ENCODE peak calls at places on chromosomes 4 and X, in seven cellular contexts. One of them, this sample, is unnamed.

GRCh38 chr4:184396001-184396400 is 78.3 kb downstream of the IRF2 start:
- DNase-seq in skeletal muscle cell: no peak
- DNase-seq in ovary: no peak
- DNase-seq in effector memory CD4-positive, alpha-beta T cell: no peak
- DNase-seq in iris pigment epithelial cell: no peak
- DNase-seq in activated T-cell treated with anti-CD3 and anti-CD28 coated beads for 1 hour: no peak
- DNase-seq in EH: no peak
- DNase-seq in this sample: no peak

GRCh38 chrX:15146515-15146914 is 123.4 kb downstream of the ASB9 start:
- DNase-seq in EH: peak
- DNase-seq in activated T-cell treated with anti-CD3 and anti-CD28 coated beads for 1 hour: no peak
- DNase-seq in effector memory CD4-positive, alpha-beta T cell: no peak
- DNase-seq in skeletal muscle cell: no peak
- DNase-seq in iris pigment epithelial cell: peak
- DNase-seq in ovary: no peak
- DNase-seq in this sample: peak

GRCh38 chrX:18649498-18649951 is 22.4 kb downstream of the RS1 start:
- DNase-seq in EH: no peak
- DNase-seq in activated T-cell treated with anti-CD3 and anti-CD28 coated beads for 1 hour: no peak
- DNase-seq in effector memory CD4-positive, alpha-beta T cell: no peak
- DNase-seq in skeletal muscle cell: no peak
- DNase-seq in iris pigment epithelial cell: no peak
- DNase-seq in ovary: no peak
- DNase-seq in this sample: no peak

GRCh38 chr4:118014831-118015230 is 19.5 kb upstream of the NDST3 start:
- DNase-seq in skeletal muscle cell: no peak
- DNase-seq in ovary: no peak
- DNase-seq in effector memory CD4-positive, alpha-beta T cell: no peak
- DNase-seq in EH: no peak
- DNase-seq in activated T-cell treated with anti-CD3 and anti-CD28 coated beads for 1 hour: no peak
- DNase-seq in iris pigment epithelial cell: no peak
- DNase-seq in this sample: no peak

GRCh38 chr4:148643851-148644250 is 201.6 kb upstream of the NR3C2 start:
- DNase-seq in effector memory CD4-positive, alpha-beta T cell: no peak
- DNase-seq in activated T-cell treated with anti-CD3 and anti-CD28 coated beads for 1 hour: no peak
- DNase-seq in iris pigment epithelial cell: no peak
- DNase-seq in EH: no peak
- DNase-seq in skeletal muscle cell: no peak
- DNase-seq in ovary: no peak
- DNase-seq in this sample: no peak

GRCh38 chr4:1794809-1795303 is 1.8 kb downstream of the FGFR3 start:
- DNase-seq in ovary: no peak
- DNase-seq in iris pigment epithelial cell: no peak
- DNase-seq in activated T-cell treated with anti-CD3 and anti-CD28 coated beads for 1 hour: no peak
- DNase-seq in EH: no peak
- DNase-seq in effector memory CD4-positive, alpha-beta T cell: no peak
- DNase-seq in skeletal muscle cell: no peak
- DNase-seq in this sample: no peak

GRCh38 chr4:20305976-20306375 is 54.3 kb downstream of the SLIT2 start:
- DNase-seq in iris pigment epithelial cell: peak
- DNase-seq in activated T-cell treated with anti-CD3 and anti-CD28 coated beads for 1 hour: no peak
- DNase-seq in effector memory CD4-positive, alpha-beta T cell: no peak
- DNase-seq in EH: peak
- DNase-seq in skeletal muscle cell: no peak
- DNase-seq in ovary: no peak
- DNase-seq in this sample: no peak

GRCh38 chr4:61210186-61210939 is 10.2 kb downstream of the ADGRL3 start:
- DNase-seq in iris pigment epithelial cell: no peak
- DNase-seq in ovary: no peak
- DNase-seq in skeletal muscle cell: no peak
- DNase-seq in EH: no peak
- DNase-seq in activated T-cell treated with anti-CD3 and anti-CD28 coated beads for 1 hour: no peak
- DNase-seq in effector memory CD4-positive, alpha-beta T cell: no peak
- DNase-seq in this sample: no peak

GRCh38 chr4:138445098-138445497 is 202.9 kb upstream of the SLC7A11 start:
- DNase-seq in activated T-cell treated with anti-CD3 and anti-CD28 coated beads for 1 hour: no peak
- DNase-seq in skeletal muscle cell: peak
- DNase-seq in ovary: no peak
- DNase-seq in EH: peak
- DNase-seq in effector memory CD4-positive, alpha-beta T cell: no peak
- DNase-seq in iris pigment epithelial cell: peak
- DNase-seq in this sample: no peak

GRCh38 chr4:108166441-108167315 is 2.1 kb downstream of the LEF1 start:
- DNase-seq in activated T-cell treated with anti-CD3 and anti-CD28 coated beads for 1 hour: no peak
- DNase-seq in ovary: no peak
- DNase-seq in iris pigment epithelial cell: no peak
- DNase-seq in EH: no peak
- DNase-seq in effector memory CD4-positive, alpha-beta T cell: peak
- DNase-seq in skeletal muscle cell: no peak
- DNase-seq in this sample: peak

GRCh38 chr4:39713691-39714090 is 15.8 kb downstream of the UBE2K start:
- DNase-seq in EH: peak
- DNase-seq in activated T-cell treated with anti-CD3 and anti-CD28 coated beads for 1 hour: no peak
- DNase-seq in iris pigment epithelial cell: peak
- DNase-seq in effector memory CD4-positive, alpha-beta T cell: no peak
- DNase-seq in ovary: no peak
- DNase-seq in skeletal muscle cell: peak
- DNase-seq in this sample: no peak

GRCh38 chrX:70176938-70177533 is at the start of gene DGAT2L6:
- DNase-seq in skeletal muscle cell: no peak
- DNase-seq in ovary: no peak
- DNase-seq in activated T-cell treated with anti-CD3 and anti-CD28 coated beads for 1 hour: no peak
- DNase-seq in effector memory CD4-positive, alpha-beta T cell: no peak
- DNase-seq in iris pigment epithelial cell: no peak
- DNase-seq in EH: no peak
- DNase-seq in this sample: no peak

GRCh38 chr4:2862528-2862927 is 18.9 kb downstream of the ADD1 start:
- DNase-seq in activated T-cell treated with anti-CD3 and anti-CD28 coated beads for 1 hour: no peak
- DNase-seq in ovary: no peak
- DNase-seq in EH: peak
- DNase-seq in iris pigment epithelial cell: no peak
- DNase-seq in skeletal muscle cell: no peak
- DNase-seq in effector memory CD4-positive, alpha-beta T cell: no peak
- DNase-seq in this sample: no peak

GRCh38 chrX:17559728-17560379 is 177.4 kb upstream of the SCML1 start:
- DNase-seq in EH: peak
- DNase-seq in ovary: no peak
- DNase-seq in effector memory CD4-positive, alpha-beta T cell: no peak
- DNase-seq in skeletal muscle cell: peak
- DNase-seq in iris pigment epithelial cell: peak
- DNase-seq in activated T-cell treated with anti-CD3 and anti-CD28 coated beads for 1 hour: no peak
- DNase-seq in this sample: no peak

GRCh38 chrX:108088511-108088910 is 2.8 kb downstream of the PSMD10 start:
- DNase-seq in skeletal muscle cell: no peak
- DNase-seq in activated T-cell treated with anti-CD3 and anti-CD28 coated beads for 1 hour: no peak
- DNase-seq in ovary: no peak
- DNase-seq in iris pigment epithelial cell: no peak
- DNase-seq in EH: no peak
- DNase-seq in effector memory CD4-positive, alpha-beta T cell: no peak
- DNase-seq in this sample: no peak

GRCh38 chr4:20528508-20528907 is 171.8 kb upstream of the PACRGL start:
- DNase-seq in EH: peak
- DNase-seq in skeletal muscle cell: no peak
- DNase-seq in activated T-cell treated with anti-CD3 and anti-CD28 coated beads for 1 hour: no peak
- DNase-seq in ovary: no peak
- DNase-seq in effector memory CD4-positive, alpha-beta T cell: no peak
- DNase-seq in iris pigment epithelial cell: peak
- DNase-seq in this sample: no peak

GRCh38 chr4:86223472-86223871 is 136.4 kb downstream of the MAPK10 start:
- DNase-seq in activated T-cell treated with anti-CD3 and anti-CD28 coated beads for 1 hour: no peak
- DNase-seq in iris pigment epithelial cell: peak
- DNase-seq in EH: peak
- DNase-seq in ovary: no peak
- DNase-seq in effector memory CD4-positive, alpha-beta T cell: no peak
- DNase-seq in skeletal muscle cell: no peak
- DNase-seq in this sample: no peak

This sample was measured in testis.